ENCODE peak calls at places on chromosome 21, in ten cellular contexts. A is GM12878, L is type B pancreatic cell, T is heart left ventricle, X is Calu3, Z is esophagus squamous epithelium, B is tibial nerve, H is HFFc6, J is breast epithelium, F is neural crest cell. D is an unnamed sample.
A peak's percentile ranks its signal among the peaks of the same experiment; 100 is the strongest.

GRCh38 chr21:35321322-35322200 is 272.5 kb upstream of the RUNX1 start:
- DNase-seq in A (no peak), L (no peak), T (no peak), X (no peak), Z (no peak), B (no peak), H (no peak), J (no peak), F (no peak), D (no peak)

GRCh38 chr21:34807881-34808568 is 139.2 kb downstream of the CLIC6 start:
- DNase-seq in A (no peak), L (no peak), T (no peak), X (peak; percentile 63), Z (no peak), B (no peak), H (peak; percentile 95), J (no peak), F (no peak), D (peak; percentile 98)

GRCh38 chr21:17921579-17922530 is 102.7 kb upstream of the C21orf91 start:
- DNase-seq in A (no peak), L (no peak), T (no peak), X (no peak), Z (no peak), B (no peak), H (peak; percentile 54), J (no peak), F (no peak), D (peak; percentile 99)

GRCh38 chr21:18725653-18726052 is 322.1 kb upstream of the TMPRSS15 start:
- DNase-seq in A (no peak), L (no peak), T (no peak), X (no peak), Z (no peak), B (no peak), H (no peak), J (no peak), F (no peak), D (no peak)

GRCh38 chr21:31552826-31553225 is 106.7 kb upstream of the SOD1 start:
- DNase-seq in A (no peak), L (no peak), T (no peak), X (no peak), Z (no peak), B (no peak), H (no peak), J (no peak), F (no peak), D (no peak)

GRCh38 chr21:46410516-46410915 is 48.2 kb upstream of the DIP2A start:
- DNase-seq in A (no peak), L (no peak), T (no peak), X (no peak), Z (no peak), B (no peak), H (no peak), J (no peak), F (no peak), D (no peak)

GRCh38 chr21:46585191-46585953 is 19.5 kb downstream of the S100B start:
- DNase-seq in A (no peak), L (no peak), T (no peak), X (no peak), Z (no peak), B (no peak), H (no peak), J (no peak), F (no peak), D (no peak)

GRCh38 chr21:30842990-30843389 is 13.4 kb upstream of the KRTAP7-1 start:
- DNase-seq in A (no peak), L (no peak), T (no peak), X (no peak), Z (no peak), B (no peak), H (no peak), J (no peak), F (no peak), D (no peak)

GRCh38 chr21:24045775-24046215 is 1561.5 kb downstream of the MRPL39 start:
- DNase-seq in A (no peak), L (no peak), T (peak; percentile 67), X (peak; percentile 55), Z (no peak), B (peak; percentile 41), H (peak; percentile 0), J (peak; percentile 79), F (peak; percentile 1), D (peak; percentile 86)

GRCh38 chr21:15436031-15436430 is 293.8 kb upstream of the USP25 start:
- DNase-seq in A (no peak), L (no peak), T (no peak), X (no peak), Z (no peak), B (no peak), H (no peak), J (no peak), F (no peak), D (no peak)

GRCh38 chr21:26945916-26946315 is 21.0 kb downstream of the ADAMTS5 start:
- DNase-seq in A (no peak), L (no peak), T (no peak), X (no peak), Z (no peak), B (no peak), H (no peak), J (no peak), F (no peak), D (peak; percentile 65)

GRCh38 chr21:36028127-36029069 is 31.9 kb downstream of the SETD4 start:
- DNase-seq in A (peak; percentile 23), L (peak; percentile 79), T (peak; percentile 74), X (peak; percentile 65), Z (peak; percentile 12), B (peak; percentile 51), H (peak; percentile 65), J (peak; percentile 81), F (peak; percentile 69), D (peak; percentile 77)

GRCh38 chr21:43209575-43210453 is 41.0 kb downstream of the CRYAA start:
- DNase-seq in A (no peak), L (peak; percentile 63), T (peak; percentile 15), X (peak; percentile 28), Z (no peak), B (peak; percentile 11), H (no peak), J (peak; percentile 48), F (no peak), D (peak; percentile 56)

GRCh38 chr21:43207868-43208267 is 39.1 kb downstream of the CRYAA start:
- DNase-seq in A (no peak), L (peak; percentile 37), T (peak; percentile 6), X (no peak), Z (no peak), B (peak; percentile 2), H (no peak), J (peak; percentile 38), F (no peak), D (no peak)

GRCh38 chr21:43208561-43209332 is 39.9 kb downstream of the CRYAA start:
- DNase-seq in A (no peak), L (peak; percentile 53), T (peak; percentile 14), X (no peak), Z (no peak), B (peak; percentile 9), H (no peak), J (peak; percentile 35), F (no peak), D (no peak)

GRCh38 chr21:43210454-43211084 is 41.8 kb downstream of the CRYAA start:
- DNase-seq in A (no peak), L (peak; percentile 55), T (peak; percentile 13), X (no peak), Z (no peak), B (no peak), H (no peak), J (peak; percentile 39), F (no peak), D (no peak)

DNA sequence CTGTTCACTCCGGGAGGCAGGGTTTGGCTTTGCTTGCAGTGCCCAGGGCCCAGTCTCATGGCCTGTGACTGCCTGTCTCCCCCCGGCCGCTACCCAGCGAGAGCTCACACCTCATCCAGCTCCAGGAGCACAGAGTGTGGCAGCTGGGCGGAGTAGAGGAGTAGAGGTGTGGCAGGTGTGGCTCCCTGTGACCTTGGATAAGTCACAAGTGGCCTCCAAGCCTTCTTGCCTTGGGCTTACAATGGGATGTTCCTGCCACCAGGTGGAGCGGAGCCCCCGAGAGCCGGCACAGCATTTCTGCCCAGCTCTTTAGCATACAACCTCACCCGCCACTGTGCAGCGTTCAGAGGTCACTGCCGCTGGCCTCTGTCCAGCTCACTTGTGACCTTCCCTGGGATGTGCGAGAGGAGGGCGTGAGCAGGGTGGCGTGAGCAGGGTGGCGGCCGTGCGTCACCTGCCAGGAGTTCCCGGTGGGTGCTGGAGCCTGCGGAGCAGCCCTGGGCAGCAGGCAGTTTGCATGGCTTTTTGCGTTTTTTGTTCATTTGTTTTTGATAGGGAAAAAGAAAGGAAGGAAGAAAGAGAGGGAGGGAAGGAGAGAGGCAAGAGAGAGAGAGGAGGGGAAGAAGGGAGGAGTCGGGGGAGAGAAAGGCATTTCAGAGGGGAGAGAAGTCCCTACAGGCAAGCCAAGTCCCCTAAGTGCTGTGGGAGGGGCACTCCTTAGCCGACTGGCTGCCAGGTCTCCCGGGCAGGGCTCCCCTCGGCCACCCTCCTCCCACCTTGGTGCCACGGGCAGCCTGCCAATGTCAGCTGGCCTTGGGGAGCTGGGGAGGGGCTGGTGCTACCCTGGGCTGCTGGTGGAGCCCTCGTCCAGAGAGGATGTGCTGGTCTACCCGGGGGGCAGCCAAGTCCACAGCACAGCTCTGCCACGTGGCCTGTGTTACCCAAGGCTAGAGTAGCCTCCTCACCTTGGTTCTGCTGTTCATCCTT is 42.6 kb downstream of the CRYAA start:
- DNase-seq in A (no peak), L (peak; percentile 66), T (peak; percentile 55), X (peak; percentile 24), Z (no peak), B (peak; percentile 20), H (no peak), J (peak; percentile 50), F (peak; percentile 28), D (no peak)
- TF ChIP-seq CTCF in A (no peak), L (peak; percentile 68), T (peak; percentile 29), X (no peak), Z (peak; percentile 5), B (no peak), H (peak; percentile 52), J (no peak), F (peak; percentile 48), D (no peak)

GRCh38 chr21:39721885-39722284 is 23.1 kb upstream of the IGSF5 start:
- DNase-seq in A (no peak), L (no peak), T (no peak), X (no peak), Z (no peak), B (no peak), H (no peak), J (no peak), F (no peak), D (no peak)
- TF ChIP-seq CTCF in A (no peak), L (no peak), T (no peak), X (no peak), Z (no peak), B (no peak), H (no peak), J (no peak), F (no peak), D (no peak)

GRCh38 chr21:44911384-44912157 is 9.1 kb downstream of the ITGB2 start:
- DNase-seq in A (no peak), L (no peak), T (peak; percentile 81), X (peak; percentile 84), Z (no peak), B (peak; percentile 63), H (no peak), J (peak; percentile 89), F (no peak), D (no peak)
- TF ChIP-seq CTCF in A (no peak), L (no peak), T (no peak), X (peak; percentile 29), Z (peak; percentile 38), B (peak; percentile 9), H (peak; percentile 27), J (peak; percentile 51), F (no peak), D (no peak)

DNA sequence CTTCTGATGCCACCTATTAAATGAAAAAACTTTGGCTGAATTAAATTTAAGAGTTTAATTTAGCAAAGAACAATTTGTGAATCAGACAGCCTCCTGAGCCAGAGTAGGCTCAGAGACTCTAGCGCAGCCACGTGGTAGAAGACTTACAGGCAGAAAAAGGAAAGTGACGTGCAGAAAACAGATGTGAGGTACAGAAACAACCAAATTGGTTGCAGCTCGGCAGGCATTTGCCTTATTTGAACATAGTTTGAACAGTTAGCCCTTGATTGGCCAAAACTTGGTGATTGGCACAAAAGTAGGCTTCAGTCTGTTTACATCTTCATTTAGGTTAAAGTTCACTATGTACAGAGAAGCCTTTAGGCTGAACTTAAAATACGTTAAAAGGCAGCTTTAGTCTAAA is 22.9 kb downstream of the TCP10L start:
- DNase-seq in A (no peak), L (no peak), T (peak; percentile 58), X (no peak), Z (no peak), B (no peak), H (peak; percentile 71), J (no peak), F (no peak), D (peak; percentile 84)
- TF ChIP-seq CTCF in A (no peak), L (peak; percentile 47), T (peak; percentile 56), X (no peak), Z (peak; percentile 9), B (no peak), H (peak; percentile 76), J (no peak), F (peak; percentile 50), D (peak; percentile 66)

D was measured in fibroblast of mammary gland.